ENCODE peak calls at places on chromosomes 5 and 9, in five cellular contexts. Y is HEK293T, W is occipital lobe, X is choroid plexus epithelial cell, Z is HuH-7. N is an unnamed sample.

GRCh38 chr5:78930742-78931141 is 54.4 kb downstream of the ARSB start:
- DNase-seq in Y (no peak), W (no peak), X (peak), Z (no peak), N (no peak)

GRCh38 chr5:127518319-127518621 is 830 bp downstream of the PRRC1 start:
- DNase-seq in Y (no peak), W (no peak), X (peak), Z (no peak), N (no peak)

GRCh38 chr9:117405950-117406705 is 8.7 kb downstream of the ASTN2 start:
- DNase-seq in Y (no peak), W (no peak), X (no peak), Z (no peak), N (no peak)

GRCh38 chr9:129962889-129963703 is 79.9 kb downstream of the FNBP1 start:
- DNase-seq in Y (no peak), W (no peak), X (peak), Z (no peak), N (peak)

GRCh38 chr5:93512799-93513198 is 68.2 kb downstream of the NR2F1-AS1 start:
- DNase-seq in Y (no peak), W (no peak), X (peak), Z (no peak), N (no peak)

GRCh38 chr5:179679014-179679674 is 1.7 kb downstream of the CBY3 start:
- DNase-seq in Y (peak), W (no peak), X (peak), Z (no peak), N (peak)

GRCh38 chr9:129176786-129177442 is 1.1 kb downstream of the IER5L start:
- DNase-seq in Y (no peak), W (no peak), X (peak), Z (no peak), N (peak)

GRCh38 chr9:12784461-12785250 is 9.8 kb downstream of the LURAP1L start:
- DNase-seq in Y (peak), W (no peak), X (peak), Z (no peak), N (peak)

GRCh38 chr9:135903358-135903656 is 4.0 kb downstream of the CAMSAP1 start:
- DNase-seq in Y (no peak), W (no peak), X (no peak), Z (no peak), N (no peak)

GRCh38 chr5:5634817-5635216 is 212.3 kb downstream of the ICE1 start:
- DNase-seq in Y (no peak), W (no peak), X (no peak), Z (no peak), N (no peak)

GRCh38 chr5:132823481-132824050 is 6.9 kb downstream of the SHROOM1 start:
- DNase-seq in Y (no peak), W (no peak), X (no peak), Z (no peak), N (no peak)

GRCh38 chr9:125911861-125912260 is 164.7 kb downstream of the PBX3 start:
- DNase-seq in Y (no peak), W (no peak), X (peak), Z (no peak), N (no peak)

GRCh38 chr9:38622083-38622674 is 1.8 kb upstream of the ANKRD18A start:
- DNase-seq in Y (no peak), W (no peak), X (no peak), Z (no peak), N (peak)

GRCh38 chr5:44178414-44178813 is 210.8 kb downstream of the FGF10 start:
- DNase-seq in Y (no peak), W (no peak), X (no peak), Z (no peak), N (no peak)

GRCh38 chr5:162209005-162209605 is 141.5 kb downstream of the GABRG2 start:
- DNase-seq in Y (peak), W (no peak), X (peak), Z (peak), N (peak)